ENCODE peak calls at places on chromosomes 11 and 22, in ten cellular contexts. Z, M, P, H, S, C, F, O, L and B are unnamed samples.

GRCh38 chr11:20541503-20541902 is 57.9 kb upstream of the SLC6A5 start:
- DNase-seq in Z (no peak), M (no peak), P (no peak), H (no peak), S (no peak), C (no peak), F (no peak), O (no peak), L (no peak), B (no peak)

GRCh38 chr22:39959640-39960447 is at the start of gene TMA7B:
- DNase-seq in Z (no peak), M (peak), P (peak), H (no peak), S (no peak), C (no peak), F (peak), O (peak), L (no peak), B (peak)

GRCh38 chr22:31944700-31945477 is 554 bp downstream of the YWHAH start:
- DNase-seq in Z (no peak), M (peak), P (no peak), H (peak), S (peak), C (peak), F (no peak), O (no peak), L (peak), B (peak)

GRCh38 chr11:64021742-64022067 is 14.0 kb upstream of the FLRT1 start:
- DNase-seq in Z (no peak), M (no peak), P (no peak), H (no peak), S (no peak), C (no peak), F (no peak), O (no peak), L (no peak), B (no peak)

GRCh38 chr11:78069465-78069864 is 5.8 kb downstream of the THRSP start:
- DNase-seq in Z (no peak), M (no peak), P (no peak), H (no peak), S (no peak), C (no peak), F (peak), O (no peak), L (no peak), B (no peak)

GRCh38 chr11:113419426-113420003 is 31.9 kb downstream of the ANKK1 start:
- DNase-seq in Z (no peak), M (no peak), P (no peak), H (no peak), S (no peak), C (no peak), F (no peak), O (no peak), L (no peak), B (no peak)

GRCh38 chr22:48844096-48844675 is 983.5 kb downstream of the BRD1 start:
- DNase-seq in Z (no peak), M (no peak), P (no peak), H (no peak), S (peak), C (no peak), F (no peak), O (no peak), L (no peak), B (no peak)

GRCh38 chr22:37626144-37626543 is 13.3 kb upstream of the SH3BP1 start:
- DNase-seq in Z (no peak), M (no peak), P (no peak), H (peak), S (peak), C (no peak), F (peak), O (no peak), L (peak), B (no peak)

GRCh38 chr11:84396521-84396920 is 1110.4 kb upstream of the CCDC90B start:
- DNase-seq in Z (no peak), M (no peak), P (no peak), H (no peak), S (no peak), C (no peak), F (peak), O (no peak), L (no peak), B (peak)

DNA sequence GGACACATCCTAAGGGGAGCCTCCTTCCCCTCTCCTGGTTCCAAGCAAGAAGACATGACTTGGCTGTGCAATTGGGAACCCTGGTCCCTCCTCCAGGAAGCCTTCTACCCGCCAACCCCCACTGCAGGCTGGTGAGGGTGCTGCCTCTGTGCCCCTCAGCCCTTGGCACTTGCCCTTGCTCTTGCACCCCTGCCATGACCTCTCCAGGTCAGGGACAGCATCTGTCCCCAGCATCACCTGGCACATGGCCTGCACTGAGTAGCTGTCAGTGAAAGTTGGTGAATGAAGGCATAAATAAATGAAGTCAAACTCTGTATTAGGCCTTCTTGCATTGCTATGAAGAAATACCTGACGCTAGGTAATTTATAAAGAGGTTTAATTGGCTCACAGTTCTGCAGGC is 1.9 kb upstream of the GTSE1 start:
- DNase-seq in Z (no peak), M (no peak), P (no peak), H (no peak), S (no peak), C (no peak), F (no peak), O (no peak), L (no peak), B (no peak)
- H3K4me3 ChIP-seq in Z (no peak), M (no peak), P (no peak), H (no peak), S (no peak), C (no peak), F (no peak), O (no peak), L (no peak), B (no peak)

DNA sequence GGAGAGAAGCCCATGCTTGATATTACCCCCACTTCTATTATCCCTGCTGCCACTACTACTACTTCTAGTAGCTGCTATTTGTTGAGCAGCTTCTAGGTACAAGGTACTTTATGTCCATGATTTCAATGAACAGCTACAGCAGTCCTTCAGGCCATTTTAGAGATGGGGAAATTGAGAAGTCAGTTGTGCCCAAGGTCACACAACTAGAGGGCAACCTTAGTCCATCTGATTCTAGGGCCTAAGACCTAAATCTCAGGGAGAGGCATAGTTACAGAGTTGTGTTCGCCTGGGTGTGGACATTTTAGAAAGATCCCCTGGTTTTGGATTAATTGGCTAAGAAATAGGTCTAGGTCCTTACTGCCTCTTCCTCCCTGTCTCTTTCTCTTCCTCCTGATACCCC is 52.3 kb downstream of the MICAL2 start:
- DNase-seq in Z (no peak), M (no peak), P (no peak), H (no peak), S (no peak), C (no peak), F (no peak), O (no peak), L (no peak), B (no peak)
- TF ChIP-seq CTCF in Z (no peak), M (no peak), P (no peak), H (no peak), S (no peak), C (no peak), F (no peak), O (no peak), L (no peak), B (no peak)

GRCh38 chr11:95596011-95596489 is 193.5 kb downstream of the FAM76B start:
- DNase-seq in Z (no peak), M (no peak), P (peak), H (no peak), S (no peak), C (no peak), F (peak), O (no peak), L (no peak), B (peak)
- H3K4me3 ChIP-seq in Z (no peak), M (no peak), P (no peak), H (no peak), S (no peak), C (no peak), F (no peak), O (no peak), L (no peak), B (no peak)

GRCh38 chr11:92776676-92777075 is 192.8 kb upstream of the MTNR1B start:
- DNase-seq in Z (no peak), M (no peak), P (no peak), H (no peak), S (no peak), C (no peak), F (no peak), O (no peak), L (no peak), B (peak)

GRCh38 chr11:92782806-92783205 is 186.6 kb upstream of the MTNR1B start:
- DNase-seq in Z (no peak), M (no peak), P (peak), H (no peak), S (no peak), C (no peak), F (no peak), O (no peak), L (no peak), B (peak)

GRCh38 chr11:92781151-92781550 is 188.3 kb upstream of the MTNR1B start:
- DNase-seq in Z (no peak), M (no peak), P (no peak), H (no peak), S (no peak), C (no peak), F (no peak), O (no peak), L (no peak), B (no peak)

GRCh38 chr11:92775277-92775676 is 194.2 kb upstream of the MTNR1B start:
- DNase-seq in Z (no peak), M (no peak), P (no peak), H (no peak), S (no peak), C (no peak), F (no peak), O (no peak), L (no peak), B (no peak)

GRCh38 chr11:92779746-92780145 is 189.7 kb upstream of the MTNR1B start:
- DNase-seq in Z (no peak), M (no peak), P (no peak), H (no peak), S (no peak), C (no peak), F (no peak), O (no peak), L (no peak), B (no peak)
- TF ChIP-seq CTCF in Z (no peak), M (no peak), P (no peak), H (no peak), S (no peak), C (no peak), F (no peak), O (no peak), L (no peak), B (no peak)

GRCh38 chr11:86802601-86803051 is 2.3 kb downstream of the PRSS23 start:
- DNase-seq in Z (no peak), M (peak), P (no peak), H (no peak), S (no peak), C (peak), F (peak), O (peak), L (no peak), B (peak)
- H3K4me3 ChIP-seq in Z (peak), M (peak), P (peak), H (peak), S (no peak), C (peak), F (peak), O (peak), L (no peak), B (peak)

GRCh38 chr11:94511932-94512781 is at the start of gene C11orf97:
- DNase-seq in Z (no peak), M (peak), P (peak), H (peak), S (peak), C (peak), F (peak), O (no peak), L (peak), B (peak)
- TF ChIP-seq CTCF in Z (no peak), M (peak), P (no peak), H (no peak), S (no peak), C (no peak), F (no peak), O (no peak), L (no peak), B (no peak)

GRCh38 chr11:109862808-109863207 is 230.4 kb upstream of the ZC3H12C start:
- DNase-seq in Z (no peak), M (no peak), P (no peak), H (no peak), S (no peak), C (no peak), F (no peak), O (no peak), L (no peak), B (no peak)

GRCh38 chr11:109864834-109865557 is 228.2 kb upstream of the ZC3H12C start:
- DNase-seq in Z (no peak), M (no peak), P (peak), H (no peak), S (no peak), C (no peak), F (peak), O (no peak), L (no peak), B (peak)

GRCh38 chr11:109865558-109866186 is 227.5 kb upstream of the ZC3H12C start:
- DNase-seq in Z (no peak), M (peak), P (no peak), H (no peak), S (no peak), C (no peak), F (no peak), O (peak), L (no peak), B (no peak)

GRCh38 chr11:109867784-109868183 is 225.4 kb upstream of the ZC3H12C start:
- DNase-seq in Z (no peak), M (no peak), P (no peak), H (no peak), S (no peak), C (no peak), F (no peak), O (no peak), L (no peak), B (no peak)

DNA sequence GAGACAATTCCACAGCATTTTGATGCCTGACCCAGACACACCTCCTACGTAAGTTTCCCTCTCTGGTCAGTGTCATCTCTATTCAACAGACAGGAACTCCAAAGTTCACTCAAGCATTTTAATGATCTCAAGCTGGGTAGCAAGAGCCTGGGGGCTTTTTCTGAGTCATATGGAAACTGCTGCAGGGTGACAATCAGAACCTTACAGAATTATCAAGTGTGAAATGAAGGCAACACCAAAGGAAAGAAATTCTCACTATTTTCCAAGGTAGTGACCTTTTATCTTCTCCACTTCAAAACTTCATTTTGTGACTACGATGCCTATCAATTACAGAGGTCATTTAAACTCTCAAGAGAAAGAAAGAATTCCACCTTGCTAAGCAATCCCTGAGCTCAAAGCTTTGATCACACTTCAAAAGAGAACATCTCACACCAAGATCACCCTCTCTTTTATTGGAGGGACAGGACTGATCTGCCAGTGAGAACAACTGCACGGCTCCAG is 229.0 kb upstream of the ZC3H12C start:
- DNase-seq in Z (no peak), M (peak), P (no peak), H (no peak), S (no peak), C (no peak), F (no peak), O (no peak), L (no peak), B (no peak)
- H3K4me3 ChIP-seq in Z (no peak), M (no peak), P (no peak), H (no peak), S (no peak), C (no peak), F (no peak), O (no peak), L (no peak), B (no peak)